ENCODE peak calls at places on chromosomes 12 and 14, in seven cellular contexts. L is tibial artery, E is HL-60, S is ascending aorta, F is upper lobe of right lung, W is left ventricle myocardium inferior, U is Peyer's patch. P is an unnamed sample.

GRCh38 chr12:97757431-97758091 is 295.0 kb downstream of the RMST start:
- DNase-seq in L (no peak), E (no peak), S (no peak), F (no peak), W (no peak), U (no peak), P (no peak)

GRCh38 chr12:20555771-20556170 is 139.4 kb upstream of the SLCO1C1 start:
- DNase-seq in L (no peak), E (no peak), S (no peak), F (no peak), W (no peak), U (no peak), P (no peak)

GRCh38 chr14:63203618-63204406 is 431 bp upstream of the RHOJ start:
- DNase-seq in L (peak), E (no peak), S (peak), F (peak), W (peak), U (peak), P (peak)

GRCh38 chr12:111444706-111445310 is 39.1 kb downstream of the SH2B3 start:
- DNase-seq in L (peak), E (peak), S (peak), F (peak), W (peak), U (no peak), P (peak)

GRCh38 chr14:100605706-100606686 is 18.8 kb upstream of the BEGAIN start:
- DNase-seq in L (no peak), E (no peak), S (no peak), F (peak), W (no peak), U (peak), P (peak)

GRCh38 chr12:27817761-27818160 is 37.7 kb upstream of the MANSC4 start:
- DNase-seq in L (no peak), E (no peak), S (no peak), F (no peak), W (no peak), U (no peak), P (no peak)

GRCh38 chr12:45726594-45727300 is 2.8 kb upstream of the ARID2 start:
- DNase-seq in L (peak), E (no peak), S (peak), F (peak), W (peak), U (peak), P (peak)

GRCh38 chr12:93427779-93428564 is 13.8 kb downstream of the UBE2N start:
- DNase-seq in L (no peak), E (no peak), S (no peak), F (no peak), W (no peak), U (no peak), P (no peak)

GRCh38 chr12:49369723-49370145 is 2.5 kb downstream of the SPATS2 start:
- DNase-seq in L (no peak), E (no peak), S (no peak), F (no peak), W (peak), U (no peak), P (peak)

GRCh38 chr12:122166422-122167327 is 7.3 kb downstream of the IL31 start:
- DNase-seq in L (no peak), E (no peak), S (no peak), F (no peak), W (no peak), U (no peak), P (no peak)

GRCh38 chr14:102280376-102280962 is 24.5 kb downstream of the MOK start:
- DNase-seq in L (no peak), E (no peak), S (no peak), F (no peak), W (no peak), U (no peak), P (no peak)

GRCh38 chr14:50542941-50543418 is 10.6 kb upstream of the MAP4K5 start:
- DNase-seq in L (peak), E (no peak), S (no peak), F (no peak), W (no peak), U (no peak), P (peak)

DNA sequence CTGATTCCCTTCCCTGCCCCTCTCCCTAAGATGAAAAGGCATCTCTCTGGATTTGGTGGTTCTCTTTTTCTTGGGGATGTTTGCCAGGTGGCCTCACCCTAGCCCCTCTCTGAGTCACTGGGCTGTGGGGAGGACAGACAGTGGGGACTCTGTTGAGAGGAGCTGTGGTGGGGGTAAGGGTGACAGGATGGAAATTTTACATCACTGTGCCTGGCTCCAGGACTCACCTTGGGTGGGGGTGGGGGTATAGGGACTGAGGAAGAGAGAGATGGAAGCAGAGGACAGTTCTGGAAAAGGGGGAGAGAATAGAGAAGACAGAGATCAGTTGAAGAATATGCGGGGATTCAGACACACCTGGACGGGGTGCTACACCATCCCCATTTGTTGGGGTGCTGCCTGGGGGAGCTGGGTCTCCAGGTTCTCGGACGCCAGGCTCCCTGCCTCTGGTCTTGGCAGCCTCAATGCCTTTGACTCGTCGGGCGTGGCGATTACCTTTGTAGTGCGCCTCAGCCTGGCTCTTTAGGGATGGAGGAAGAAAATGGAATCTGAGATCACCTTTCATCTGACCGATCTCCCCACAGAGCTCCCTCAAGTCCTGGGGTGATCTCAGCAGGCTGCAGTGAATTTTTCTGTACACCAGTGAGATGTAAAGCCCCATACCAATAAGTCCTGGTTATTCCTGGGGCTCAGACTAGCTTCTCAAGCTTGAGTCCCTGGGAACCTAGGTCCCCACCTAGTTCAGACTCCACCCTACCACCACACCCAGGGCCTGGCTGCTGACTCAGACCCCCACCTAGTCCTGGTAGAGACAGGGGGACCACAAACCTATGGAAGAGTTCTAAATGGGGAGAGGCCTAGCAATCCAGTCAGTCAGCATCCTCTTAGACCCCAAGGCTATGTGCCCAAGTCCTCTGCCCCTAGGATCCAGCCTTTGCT is 9.6 kb upstream of the GPR84 start:
- DNase-seq in L (no peak), E (no peak), S (no peak), F (no peak), W (no peak), U (no peak), P (no peak)
- H3K4me3 ChIP-seq in L (no peak), E (no peak), S (no peak), F (no peak), W (no peak), U (no peak), P (no peak)

GRCh38 chr14:74860179-74860578 is 15.8 kb downstream of the PROX2 start:
- DNase-seq in L (no peak), E (no peak), S (no peak), F (no peak), W (no peak), U (no peak), P (no peak)

GRCh38 chr14:74859757-74860156 is 16.2 kb downstream of the PROX2 start:
- DNase-seq in L (no peak), E (no peak), S (no peak), F (no peak), W (no peak), U (no peak), P (no peak)

GRCh38 chr14:74863274-74863673 is 12.7 kb downstream of the PROX2 start:
- DNase-seq in L (no peak), E (peak), S (no peak), F (peak), W (no peak), U (no peak), P (no peak)

GRCh38 chr14:74861734-74862090 is 14.2 kb downstream of the PROX2 start:
- DNase-seq in L (no peak), E (no peak), S (no peak), F (no peak), W (no peak), U (no peak), P (no peak)

GRCh38 chr14:74860899-74861733 is 14.8 kb downstream of the PROX2 start:
- DNase-seq in L (peak), E (no peak), S (peak), F (peak), W (peak), U (peak), P (peak)
- TF ChIP-seq CTCF in L (peak), E (peak), S (peak), F (peak), W (peak), U (peak), P (peak)

DNA sequence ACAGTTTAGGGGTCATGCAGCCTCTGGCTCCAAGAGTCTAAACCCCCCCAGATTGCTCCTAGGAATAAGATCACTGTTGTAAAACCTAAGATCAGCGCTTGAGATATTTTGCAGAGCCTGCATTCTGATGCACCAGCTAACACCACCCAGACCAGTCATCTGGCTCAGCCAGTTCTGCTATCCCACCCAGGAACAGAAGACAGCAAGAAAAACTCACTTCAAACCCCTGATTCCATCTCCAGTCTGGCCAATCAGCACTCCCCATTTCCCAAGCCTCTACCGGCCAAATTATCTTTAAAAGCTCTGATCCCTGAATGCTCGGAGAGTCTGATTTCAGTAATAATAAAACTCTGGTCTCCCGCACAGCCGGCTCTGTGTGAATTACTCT is 158.7 kb downstream of the ZNF664 start:
- DNase-seq in L (no peak), E (no peak), S (no peak), F (no peak), W (no peak), U (no peak), P (no peak)
- H3K4me3 ChIP-seq in L (no peak), E (no peak), S (no peak), F (no peak), W (no peak), U (no peak), P (no peak)

GRCh38 chr12:66035289-66035961 is 95.1 kb downstream of the LLPH start:
- DNase-seq in L (no peak), E (no peak), S (no peak), F (no peak), W (no peak), U (no peak), P (no peak)
- TF ChIP-seq CTCF in L (peak), E (no peak), S (peak), F (peak), W (peak), U (peak), P (peak)

GRCh38 chr12:132604108-132605054 is 6.0 kb downstream of the LRCOL1 start:
- DNase-seq in L (no peak), E (no peak), S (no peak), F (no peak), W (peak), U (no peak), P (no peak)

GRCh38 chr12:132603240-132604107 is 6.9 kb downstream of the LRCOL1 start:
- DNase-seq in L (no peak), E (no peak), S (no peak), F (no peak), W (no peak), U (no peak), P (no peak)

GRCh38 chr12:132600048-132601032 is 10.0 kb downstream of the LRCOL1 start:
- DNase-seq in L (peak), E (peak), S (no peak), F (peak), W (peak), U (peak), P (peak)

GRCh38 chr12:132602578-132603239 is 7.7 kb downstream of the LRCOL1 start:
- DNase-seq in L (no peak), E (no peak), S (no peak), F (no peak), W (no peak), U (no peak), P (no peak)

GRCh38 chr12:132601171-132601883 is 9.1 kb downstream of the LRCOL1 start:
- DNase-seq in L (no peak), E (no peak), S (no peak), F (no peak), W (no peak), U (no peak), P (no peak)
- H3K4me3 ChIP-seq in L (peak), E (no peak), S (peak), F (peak), W (peak), U (no peak), P (no peak)

GRCh38 chr12:38327356-38327755 is 10.8 kb downstream of the ALG10B start:
- DNase-seq in L (no peak), E (no peak), S (no peak), F (no peak), W (no peak), U (no peak), P (no peak)

GRCh38 chr12:38332814-38333213 is 16.2 kb downstream of the ALG10B start:
- DNase-seq in L (no peak), E (no peak), S (no peak), F (no peak), W (no peak), U (no peak), P (no peak)
- TF ChIP-seq CTCF in L (no peak), E (no peak), S (no peak), F (no peak), W (no peak), U (no peak), P (no peak)

GRCh38 chr14:75523771-75524171 is 1.5 kb downstream of the BATF start:
- DNase-seq in L (no peak), E (no peak), S (no peak), F (no peak), W (no peak), U (no peak), P (no peak)
- H3K4me3 ChIP-seq in L (no peak), E (no peak), S (no peak), F (peak), W (no peak), U (peak), P (no peak)

GRCh38 chr12:56042430-56043203 is 899 bp downstream of the RPS26 start:
- DNase-seq in L (no peak), E (no peak), S (no peak), F (no peak), W (no peak), U (no peak), P (no peak)

GRCh38 chr12:56038022-56038665 is 3.6 kb upstream of the RPS26 start:
- DNase-seq in L (no peak), E (no peak), S (no peak), F (no peak), W (no peak), U (no peak), P (no peak)

GRCh38 chr12:56040963-56041578 is 647 bp upstream of the RPS26 start:
- DNase-seq in L (no peak), E (no peak), S (no peak), F (no peak), W (no peak), U (no peak), P (no peak)

GRCh38 chr12:56040151-56040550 is 1.6 kb upstream of the RPS26 start:
- DNase-seq in L (no peak), E (no peak), S (no peak), F (no peak), W (no peak), U (no peak), P (no peak)

DNA sequence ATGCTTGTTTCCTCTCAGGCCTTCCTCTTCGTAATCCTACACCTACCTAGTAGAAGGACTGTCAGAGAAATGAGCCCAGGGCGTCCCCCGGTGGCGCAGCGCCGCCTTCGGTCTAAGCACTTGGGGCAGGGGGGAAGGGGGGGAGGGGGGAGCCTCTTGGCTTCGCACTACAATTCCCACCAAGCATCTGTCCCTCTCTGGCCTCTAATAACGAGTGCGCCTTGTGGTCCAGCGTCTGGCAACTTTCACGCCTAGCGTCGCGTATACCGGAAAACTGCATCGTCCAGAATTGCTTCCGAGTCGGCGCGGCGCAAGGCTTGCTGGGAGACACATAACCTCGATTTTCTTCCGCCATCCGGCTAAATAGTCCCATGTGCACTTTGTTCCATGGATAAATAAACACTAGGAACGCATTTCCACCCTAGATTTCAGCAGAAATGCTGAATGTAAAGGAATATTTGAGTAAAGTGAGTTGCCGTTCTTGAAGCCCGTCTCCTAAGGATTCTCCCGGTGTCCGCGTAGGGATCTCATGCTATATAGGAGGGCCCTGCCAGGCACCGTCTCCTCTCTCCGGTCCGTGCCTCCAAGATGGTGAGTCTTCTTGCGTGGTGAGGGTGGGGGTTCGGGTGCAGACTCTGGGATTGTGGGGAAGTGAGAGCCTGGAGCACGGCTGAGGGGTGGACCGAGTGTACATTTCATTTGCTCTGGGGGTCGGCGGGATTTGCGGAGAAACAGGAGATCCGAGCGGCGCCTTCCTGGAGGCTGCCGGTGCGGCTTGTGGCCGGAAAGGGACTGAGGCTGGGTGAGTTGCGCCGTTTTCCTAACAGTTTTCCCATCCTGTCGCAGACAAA is at the start of gene RPS26:
- DNase-seq in L (peak), E (peak), S (peak), F (peak), W (peak), U (peak), P (peak)
- TF ChIP-seq CTCF in L (peak), E (peak), S (peak), F (peak), W (peak), U (peak), P (peak)

GRCh38 chr14:79278286-79278797 is 933.0 kb downstream of the DIO2 start:
- DNase-seq in L (no peak), E (no peak), S (no peak), F (no peak), W (no peak), U (peak), P (no peak)
- H3K4me3 ChIP-seq in L (peak), E (no peak), S (peak), F (peak), W (peak), U (peak), P (peak)

GRCh38 chr14:90815817-90816662 is at the start of gene TTC7B:
- DNase-seq in L (no peak), E (no peak), S (no peak), F (peak), W (peak), U (no peak), P (no peak)
- TF ChIP-seq CTCF in L (peak), E (no peak), S (peak), F (no peak), W (peak), U (peak), P (peak)